ENCODE peak calls at places on chromosomes 2 and 18, in four cellular contexts. One of them, this sample, is unnamed.

GRCh38 chr2:8685697-8686358 is 4.0 kb downstream of the ID2 start:
- DNase-seq in prostate gland: peak
- DNase-seq in stimulated activated CD4-positive, alpha-beta T cell treated with anti-CD3 and anti-CD28 coated beads, Interleukin-2, amount 100 ng/mL, for 4 hours: peak
- DNase-seq in activated T-helper 1 cell treated with anti-CD3 and anti-CD28 coated beads, Interleukin-12 subunit alpha, Interleukin-12 subunit beta, Interleukin-2, Interleukin-4 antibody, amounts not matched to agents 30 ng/mL and 10 ng/mL and 1 ng/mL, durations not matched to agents 14 hours and 24 hours and 36 hours: peak
- DNase-seq in this sample: no peak

GRCh38 chr18:37302519-37302918 is 263.1 kb downstream of the CELF4 start:
- DNase-seq in prostate gland: no peak
- DNase-seq in stimulated activated CD4-positive, alpha-beta T cell treated with anti-CD3 and anti-CD28 coated beads, Interleukin-2, amount 100 ng/mL, for 4 hours: no peak
- DNase-seq in activated T-helper 1 cell treated with anti-CD3 and anti-CD28 coated beads, Interleukin-12 subunit alpha, Interleukin-12 subunit beta, Interleukin-2, Interleukin-4 antibody, amounts not matched to agents 30 ng/mL and 10 ng/mL and 1 ng/mL, durations not matched to agents 14 hours and 24 hours and 36 hours: no peak
- DNase-seq in this sample: no peak

GRCh38 chr2:20472569-20472968 is 25.7 kb downstream of the RHOB start:
- DNase-seq in prostate gland: no peak
- DNase-seq in stimulated activated CD4-positive, alpha-beta T cell treated with anti-CD3 and anti-CD28 coated beads, Interleukin-2, amount 100 ng/mL, for 4 hours: no peak
- DNase-seq in activated T-helper 1 cell treated with anti-CD3 and anti-CD28 coated beads, Interleukin-12 subunit alpha, Interleukin-12 subunit beta, Interleukin-2, Interleukin-4 antibody, amounts not matched to agents 30 ng/mL and 10 ng/mL and 1 ng/mL, durations not matched to agents 14 hours and 24 hours and 36 hours: no peak
- DNase-seq in this sample: no peak

GRCh38 chr2:218536804-218537494 is 31.2 kb downstream of the USP37 start:
- DNase-seq in prostate gland: no peak
- DNase-seq in stimulated activated CD4-positive, alpha-beta T cell treated with anti-CD3 and anti-CD28 coated beads, Interleukin-2, amount 100 ng/mL, for 4 hours: no peak
- DNase-seq in activated T-helper 1 cell treated with anti-CD3 and anti-CD28 coated beads, Interleukin-12 subunit alpha, Interleukin-12 subunit beta, Interleukin-2, Interleukin-4 antibody, amounts not matched to agents 30 ng/mL and 10 ng/mL and 1 ng/mL, durations not matched to agents 14 hours and 24 hours and 36 hours: no peak
- DNase-seq in this sample: no peak

GRCh38 chr2:19140463-19141208 is 217.8 kb downstream of the OSR1 start:
- DNase-seq in prostate gland: peak
- DNase-seq in stimulated activated CD4-positive, alpha-beta T cell treated with anti-CD3 and anti-CD28 coated beads, Interleukin-2, amount 100 ng/mL, for 4 hours: no peak
- DNase-seq in activated T-helper 1 cell treated with anti-CD3 and anti-CD28 coated beads, Interleukin-12 subunit alpha, Interleukin-12 subunit beta, Interleukin-2, Interleukin-4 antibody, amounts not matched to agents 30 ng/mL and 10 ng/mL and 1 ng/mL, durations not matched to agents 14 hours and 24 hours and 36 hours: no peak
- DNase-seq in this sample: peak

GRCh38 chr2:20016346-20016745 is 3.9 kb upstream of the MATN3 start:
- DNase-seq in prostate gland: no peak
- DNase-seq in stimulated activated CD4-positive, alpha-beta T cell treated with anti-CD3 and anti-CD28 coated beads, Interleukin-2, amount 100 ng/mL, for 4 hours: no peak
- DNase-seq in activated T-helper 1 cell treated with anti-CD3 and anti-CD28 coated beads, Interleukin-12 subunit alpha, Interleukin-12 subunit beta, Interleukin-2, Interleukin-4 antibody, amounts not matched to agents 30 ng/mL and 10 ng/mL and 1 ng/mL, durations not matched to agents 14 hours and 24 hours and 36 hours: no peak
- DNase-seq in this sample: no peak

GRCh38 chr2:3589086-3589485 is 5.8 kb upstream of the COLEC11 start:
- DNase-seq in prostate gland: no peak
- DNase-seq in stimulated activated CD4-positive, alpha-beta T cell treated with anti-CD3 and anti-CD28 coated beads, Interleukin-2, amount 100 ng/mL, for 4 hours: no peak
- DNase-seq in activated T-helper 1 cell treated with anti-CD3 and anti-CD28 coated beads, Interleukin-12 subunit alpha, Interleukin-12 subunit beta, Interleukin-2, Interleukin-4 antibody, amounts not matched to agents 30 ng/mL and 10 ng/mL and 1 ng/mL, durations not matched to agents 14 hours and 24 hours and 36 hours: no peak
- DNase-seq in this sample: no peak

GRCh38 chr2:17441055-17441771 is 77.0 kb downstream of the RAD51AP2 start:
- DNase-seq in prostate gland: no peak
- DNase-seq in stimulated activated CD4-positive, alpha-beta T cell treated with anti-CD3 and anti-CD28 coated beads, Interleukin-2, amount 100 ng/mL, for 4 hours: no peak
- DNase-seq in activated T-helper 1 cell treated with anti-CD3 and anti-CD28 coated beads, Interleukin-12 subunit alpha, Interleukin-12 subunit beta, Interleukin-2, Interleukin-4 antibody, amounts not matched to agents 30 ng/mL and 10 ng/mL and 1 ng/mL, durations not matched to agents 14 hours and 24 hours and 36 hours: no peak
- DNase-seq in this sample: no peak

GRCh38 chr2:156017486-156017885 is 315.0 kb downstream of the NR4A2 start:
- DNase-seq in prostate gland: no peak
- DNase-seq in stimulated activated CD4-positive, alpha-beta T cell treated with anti-CD3 and anti-CD28 coated beads, Interleukin-2, amount 100 ng/mL, for 4 hours: no peak
- DNase-seq in activated T-helper 1 cell treated with anti-CD3 and anti-CD28 coated beads, Interleukin-12 subunit alpha, Interleukin-12 subunit beta, Interleukin-2, Interleukin-4 antibody, amounts not matched to agents 30 ng/mL and 10 ng/mL and 1 ng/mL, durations not matched to agents 14 hours and 24 hours and 36 hours: no peak
- DNase-seq in this sample: no peak

GRCh38 chr2:71596011-71596410 is 142.7 kb downstream of the DYSF start:
- DNase-seq in prostate gland: peak
- DNase-seq in stimulated activated CD4-positive, alpha-beta T cell treated with anti-CD3 and anti-CD28 coated beads, Interleukin-2, amount 100 ng/mL, for 4 hours: no peak
- DNase-seq in activated T-helper 1 cell treated with anti-CD3 and anti-CD28 coated beads, Interleukin-12 subunit alpha, Interleukin-12 subunit beta, Interleukin-2, Interleukin-4 antibody, amounts not matched to agents 30 ng/mL and 10 ng/mL and 1 ng/mL, durations not matched to agents 14 hours and 24 hours and 36 hours: no peak
- DNase-seq in this sample: no peak

GRCh38 chr2:4780679-4781078 is 911.5 kb upstream of the SOX11 start:
- DNase-seq in prostate gland: no peak
- DNase-seq in stimulated activated CD4-positive, alpha-beta T cell treated with anti-CD3 and anti-CD28 coated beads, Interleukin-2, amount 100 ng/mL, for 4 hours: no peak
- DNase-seq in activated T-helper 1 cell treated with anti-CD3 and anti-CD28 coated beads, Interleukin-12 subunit alpha, Interleukin-12 subunit beta, Interleukin-2, Interleukin-4 antibody, amounts not matched to agents 30 ng/mL and 10 ng/mL and 1 ng/mL, durations not matched to agents 14 hours and 24 hours and 36 hours: no peak
- DNase-seq in this sample: no peak

GRCh38 chr2:68235090-68235489 is 17.2 kb downstream of the PPP3R1 start:
- DNase-seq in prostate gland: no peak
- DNase-seq in stimulated activated CD4-positive, alpha-beta T cell treated with anti-CD3 and anti-CD28 coated beads, Interleukin-2, amount 100 ng/mL, for 4 hours: no peak
- DNase-seq in activated T-helper 1 cell treated with anti-CD3 and anti-CD28 coated beads, Interleukin-12 subunit alpha, Interleukin-12 subunit beta, Interleukin-2, Interleukin-4 antibody, amounts not matched to agents 30 ng/mL and 10 ng/mL and 1 ng/mL, durations not matched to agents 14 hours and 24 hours and 36 hours: no peak
- DNase-seq in this sample: no peak

GRCh38 chr18:69383191-69383590 is 17.5 kb upstream of the DOK6 start:
- DNase-seq in prostate gland: no peak
- DNase-seq in stimulated activated CD4-positive, alpha-beta T cell treated with anti-CD3 and anti-CD28 coated beads, Interleukin-2, amount 100 ng/mL, for 4 hours: no peak
- DNase-seq in activated T-helper 1 cell treated with anti-CD3 and anti-CD28 coated beads, Interleukin-12 subunit alpha, Interleukin-12 subunit beta, Interleukin-2, Interleukin-4 antibody, amounts not matched to agents 30 ng/mL and 10 ng/mL and 1 ng/mL, durations not matched to agents 14 hours and 24 hours and 36 hours: no peak
- DNase-seq in this sample: no peak

GRCh38 chr2:66343259-66343658 is 91.7 kb upstream of the MEIS1 start:
- DNase-seq in prostate gland: no peak
- DNase-seq in stimulated activated CD4-positive, alpha-beta T cell treated with anti-CD3 and anti-CD28 coated beads, Interleukin-2, amount 100 ng/mL, for 4 hours: no peak
- DNase-seq in activated T-helper 1 cell treated with anti-CD3 and anti-CD28 coated beads, Interleukin-12 subunit alpha, Interleukin-12 subunit beta, Interleukin-2, Interleukin-4 antibody, amounts not matched to agents 30 ng/mL and 10 ng/mL and 1 ng/mL, durations not matched to agents 14 hours and 24 hours and 36 hours: no peak
- DNase-seq in this sample: no peak

GRCh38 chr2:34031097-34031496 is 432.0 kb upstream of the FAM98A start:
- DNase-seq in prostate gland: no peak
- DNase-seq in stimulated activated CD4-positive, alpha-beta T cell treated with anti-CD3 and anti-CD28 coated beads, Interleukin-2, amount 100 ng/mL, for 4 hours: no peak
- DNase-seq in activated T-helper 1 cell treated with anti-CD3 and anti-CD28 coated beads, Interleukin-12 subunit alpha, Interleukin-12 subunit beta, Interleukin-2, Interleukin-4 antibody, amounts not matched to agents 30 ng/mL and 10 ng/mL and 1 ng/mL, durations not matched to agents 14 hours and 24 hours and 36 hours: no peak
- DNase-seq in this sample: no peak

GRCh38 chr2:28342081-28342967 is 50.3 kb upstream of the FOSL2 start:
- DNase-seq in prostate gland: peak
- DNase-seq in stimulated activated CD4-positive, alpha-beta T cell treated with anti-CD3 and anti-CD28 coated beads, Interleukin-2, amount 100 ng/mL, for 4 hours: no peak
- DNase-seq in activated T-helper 1 cell treated with anti-CD3 and anti-CD28 coated beads, Interleukin-12 subunit alpha, Interleukin-12 subunit beta, Interleukin-2, Interleukin-4 antibody, amounts not matched to agents 30 ng/mL and 10 ng/mL and 1 ng/mL, durations not matched to agents 14 hours and 24 hours and 36 hours: no peak
- DNase-seq in this sample: peak

GRCh38 chr2:191631754-191632153 is 46.2 kb upstream of the NABP1 start:
- DNase-seq in prostate gland: peak
- DNase-seq in stimulated activated CD4-positive, alpha-beta T cell treated with anti-CD3 and anti-CD28 coated beads, Interleukin-2, amount 100 ng/mL, for 4 hours: no peak
- DNase-seq in activated T-helper 1 cell treated with anti-CD3 and anti-CD28 coated beads, Interleukin-12 subunit alpha, Interleukin-12 subunit beta, Interleukin-2, Interleukin-4 antibody, amounts not matched to agents 30 ng/mL and 10 ng/mL and 1 ng/mL, durations not matched to agents 14 hours and 24 hours and 36 hours: no peak
- DNase-seq in this sample: peak

GRCh38 chr18:70462078-70462439 is 173.2 kb downstream of the SOCS6 start:
- DNase-seq in prostate gland: no peak
- DNase-seq in stimulated activated CD4-positive, alpha-beta T cell treated with anti-CD3 and anti-CD28 coated beads, Interleukin-2, amount 100 ng/mL, for 4 hours: no peak
- DNase-seq in activated T-helper 1 cell treated with anti-CD3 and anti-CD28 coated beads, Interleukin-12 subunit alpha, Interleukin-12 subunit beta, Interleukin-2, Interleukin-4 antibody, amounts not matched to agents 30 ng/mL and 10 ng/mL and 1 ng/mL, durations not matched to agents 14 hours and 24 hours and 36 hours: no peak
- DNase-seq in this sample: no peak

GRCh38 chr2:67389286-67389685 is 7.8 kb upstream of the ETAA1 start:
- DNase-seq in prostate gland: no peak
- DNase-seq in stimulated activated CD4-positive, alpha-beta T cell treated with anti-CD3 and anti-CD28 coated beads, Interleukin-2, amount 100 ng/mL, for 4 hours: no peak
- DNase-seq in activated T-helper 1 cell treated with anti-CD3 and anti-CD28 coated beads, Interleukin-12 subunit alpha, Interleukin-12 subunit beta, Interleukin-2, Interleukin-4 antibody, amounts not matched to agents 30 ng/mL and 10 ng/mL and 1 ng/mL, durations not matched to agents 14 hours and 24 hours and 36 hours: no peak
- DNase-seq in this sample: no peak

GRCh38 chr2:188303363-188304031 is 11.8 kb downstream of the GULP1 start:
- DNase-seq in prostate gland: no peak
- DNase-seq in stimulated activated CD4-positive, alpha-beta T cell treated with anti-CD3 and anti-CD28 coated beads, Interleukin-2, amount 100 ng/mL, for 4 hours: no peak
- DNase-seq in activated T-helper 1 cell treated with anti-CD3 and anti-CD28 coated beads, Interleukin-12 subunit alpha, Interleukin-12 subunit beta, Interleukin-2, Interleukin-4 antibody, amounts not matched to agents 30 ng/mL and 10 ng/mL and 1 ng/mL, durations not matched to agents 14 hours and 24 hours and 36 hours: no peak
- DNase-seq in this sample: no peak

GRCh38 chr2:64489081-64489761 is 34.9 kb upstream of the AFTPH start:
- DNase-seq in prostate gland: no peak
- DNase-seq in stimulated activated CD4-positive, alpha-beta T cell treated with anti-CD3 and anti-CD28 coated beads, Interleukin-2, amount 100 ng/mL, for 4 hours: no peak
- DNase-seq in activated T-helper 1 cell treated with anti-CD3 and anti-CD28 coated beads, Interleukin-12 subunit alpha, Interleukin-12 subunit beta, Interleukin-2, Interleukin-4 antibody, amounts not matched to agents 30 ng/mL and 10 ng/mL and 1 ng/mL, durations not matched to agents 14 hours and 24 hours and 36 hours: no peak
- DNase-seq in this sample: no peak

GRCh38 chr2:43943323-43943722 is 52.5 kb downstream of the LRPPRC start:
- DNase-seq in prostate gland: no peak
- DNase-seq in stimulated activated CD4-positive, alpha-beta T cell treated with anti-CD3 and anti-CD28 coated beads, Interleukin-2, amount 100 ng/mL, for 4 hours: no peak
- DNase-seq in activated T-helper 1 cell treated with anti-CD3 and anti-CD28 coated beads, Interleukin-12 subunit alpha, Interleukin-12 subunit beta, Interleukin-2, Interleukin-4 antibody, amounts not matched to agents 30 ng/mL and 10 ng/mL and 1 ng/mL, durations not matched to agents 14 hours and 24 hours and 36 hours: no peak
- DNase-seq in this sample: no peak

GRCh38 chr2:65383571-65384488 is 48.6 kb downstream of the SPRED2 start:
- DNase-seq in prostate gland: peak
- DNase-seq in stimulated activated CD4-positive, alpha-beta T cell treated with anti-CD3 and anti-CD28 coated beads, Interleukin-2, amount 100 ng/mL, for 4 hours: no peak
- DNase-seq in activated T-helper 1 cell treated with anti-CD3 and anti-CD28 coated beads, Interleukin-12 subunit alpha, Interleukin-12 subunit beta, Interleukin-2, Interleukin-4 antibody, amounts not matched to agents 30 ng/mL and 10 ng/mL and 1 ng/mL, durations not matched to agents 14 hours and 24 hours and 36 hours: no peak
- DNase-seq in this sample: no peak

GRCh38 chr2:66531156-66531555 is 96.2 kb downstream of the MEIS1 start:
- DNase-seq in prostate gland: no peak
- DNase-seq in stimulated activated CD4-positive, alpha-beta T cell treated with anti-CD3 and anti-CD28 coated beads, Interleukin-2, amount 100 ng/mL, for 4 hours: no peak
- DNase-seq in activated T-helper 1 cell treated with anti-CD3 and anti-CD28 coated beads, Interleukin-12 subunit alpha, Interleukin-12 subunit beta, Interleukin-2, Interleukin-4 antibody, amounts not matched to agents 30 ng/mL and 10 ng/mL and 1 ng/mL, durations not matched to agents 14 hours and 24 hours and 36 hours: no peak
- DNase-seq in this sample: no peak

GRCh38 chr2:23658466-23658942 is 268.4 kb downstream of the ATAD2B start:
- DNase-seq in prostate gland: no peak
- DNase-seq in stimulated activated CD4-positive, alpha-beta T cell treated with anti-CD3 and anti-CD28 coated beads, Interleukin-2, amount 100 ng/mL, for 4 hours: no peak
- DNase-seq in activated T-helper 1 cell treated with anti-CD3 and anti-CD28 coated beads, Interleukin-12 subunit alpha, Interleukin-12 subunit beta, Interleukin-2, Interleukin-4 antibody, amounts not matched to agents 30 ng/mL and 10 ng/mL and 1 ng/mL, durations not matched to agents 14 hours and 24 hours and 36 hours: peak
- DNase-seq in this sample: no peak

GRCh38 chr2:23604731-23605130 is 219.8 kb downstream of the KLHL29 start:
- DNase-seq in prostate gland: no peak
- DNase-seq in stimulated activated CD4-positive, alpha-beta T cell treated with anti-CD3 and anti-CD28 coated beads, Interleukin-2, amount 100 ng/mL, for 4 hours: no peak
- DNase-seq in activated T-helper 1 cell treated with anti-CD3 and anti-CD28 coated beads, Interleukin-12 subunit alpha, Interleukin-12 subunit beta, Interleukin-2, Interleukin-4 antibody, amounts not matched to agents 30 ng/mL and 10 ng/mL and 1 ng/mL, durations not matched to agents 14 hours and 24 hours and 36 hours: no peak
- DNase-seq in this sample: no peak

GRCh38 chr2:74534411-74534810 is 4.7 kb downstream of the HTRA2 start:
- DNase-seq in prostate gland: no peak
- DNase-seq in stimulated activated CD4-positive, alpha-beta T cell treated with anti-CD3 and anti-CD28 coated beads, Interleukin-2, amount 100 ng/mL, for 4 hours: no peak
- DNase-seq in activated T-helper 1 cell treated with anti-CD3 and anti-CD28 coated beads, Interleukin-12 subunit alpha, Interleukin-12 subunit beta, Interleukin-2, Interleukin-4 antibody, amounts not matched to agents 30 ng/mL and 10 ng/mL and 1 ng/mL, durations not matched to agents 14 hours and 24 hours and 36 hours: no peak
- DNase-seq in this sample: no peak

GRCh38 chr2:6297238-6297637 is 568.5 kb downstream of the CMPK2 start:
- DNase-seq in prostate gland: no peak
- DNase-seq in stimulated activated CD4-positive, alpha-beta T cell treated with anti-CD3 and anti-CD28 coated beads, Interleukin-2, amount 100 ng/mL, for 4 hours: no peak
- DNase-seq in activated T-helper 1 cell treated with anti-CD3 and anti-CD28 coated beads, Interleukin-12 subunit alpha, Interleukin-12 subunit beta, Interleukin-2, Interleukin-4 antibody, amounts not matched to agents 30 ng/mL and 10 ng/mL and 1 ng/mL, durations not matched to agents 14 hours and 24 hours and 36 hours: no peak
- DNase-seq in this sample: no peak

This sample was measured in LNCaP clone FGC.